ENCODE peak calls at places on chromosome 16, in ten cellular contexts. W is SK-N-SH, Y is AG09309, I is ovary, S is astrocyte of the cerebellum, H is tibial nerve, V is transverse colon, Z is dorsolateral prefrontal cortex, F is AG10803, C is cardiac muscle cell. T is an unnamed sample.
A peak's percentile ranks its signal among the peaks of the same experiment; 100 is the strongest.

GRCh38 chr16:17474572-17474971 is 3.8 kb upstream of the XYLT1 start:
- DNase-seq in W (no peak), Y (no peak), I (no peak), S (no peak), H (no peak), V (peak; percentile 20), Z (no peak), F (no peak), C (no peak), T (no peak)

GRCh38 chr16:87263418-87264052 is 53.7 kb downstream of the C16orf95 start:
- DNase-seq in W (no peak), Y (no peak), I (no peak), S (no peak), H (no peak), V (peak; percentile 21), Z (no peak), F (peak; percentile 12), C (no peak), T (no peak)

GRCh38 chr16:85716016-85716679 is 27.4 kb upstream of the GINS2 start:
- DNase-seq in W (no peak), Y (no peak), I (no peak), S (no peak), H (no peak), V (no peak), Z (no peak), F (no peak), C (no peak), T (no peak)

GRCh38 chr16:78075800-78076199 is 23.7 kb upstream of the WWOX start:
- DNase-seq in W (no peak), Y (no peak), I (no peak), S (no peak), H (no peak), V (no peak), Z (no peak), F (no peak), C (no peak), T (no peak)

GRCh38 chr16:81469710-81470481 is 25.3 kb downstream of the CMIP start:
- DNase-seq in W (no peak), Y (no peak), I (no peak), S (no peak), H (no peak), V (no peak), Z (no peak), F (no peak), C (no peak), T (no peak)

GRCh38 chr16:68760671-68761275 is 23.7 kb downstream of the CDH1 start:
- DNase-seq in W (no peak), Y (no peak), I (no peak), S (no peak), H (no peak), V (peak; percentile 41), Z (peak; percentile 58), F (no peak), C (peak; percentile 20), T (no peak)

GRCh38 chr16:85092309-85092708 is 20.0 kb downstream of the CIBAR2 start:
- DNase-seq in W (no peak), Y (no peak), I (no peak), S (no peak), H (no peak), V (no peak), Z (no peak), F (no peak), C (no peak), T (no peak)

GRCh38 chr16:85055503-85056210 is 28.1 kb downstream of the KIAA0513 start:
- DNase-seq in W (peak; percentile 43), Y (peak; percentile 5), I (no peak), S (peak; percentile 12), H (peak; percentile 68), V (peak; percentile 72), Z (peak; percentile 74), F (peak; percentile 50), C (peak; percentile 72), T (peak; percentile 11)

GRCh38 chr16:50627419-50627818 is 53.7 kb downstream of the SNX20 start:
- DNase-seq in W (peak; percentile 42), Y (no peak), I (peak; percentile 88), S (no peak), H (peak; percentile 58), V (peak; percentile 48), Z (no peak), F (peak; percentile 54), C (peak; percentile 50), T (no peak)
- TF ChIP-seq CTCF in W (no peak), Y (peak; percentile 16), I (peak; percentile 84), S (peak; percentile 44), H (peak; percentile 35), V (peak; percentile 37), Z (peak; percentile 23), F (peak; percentile 58), C (peak; percentile 45), T (no peak)

DNA sequence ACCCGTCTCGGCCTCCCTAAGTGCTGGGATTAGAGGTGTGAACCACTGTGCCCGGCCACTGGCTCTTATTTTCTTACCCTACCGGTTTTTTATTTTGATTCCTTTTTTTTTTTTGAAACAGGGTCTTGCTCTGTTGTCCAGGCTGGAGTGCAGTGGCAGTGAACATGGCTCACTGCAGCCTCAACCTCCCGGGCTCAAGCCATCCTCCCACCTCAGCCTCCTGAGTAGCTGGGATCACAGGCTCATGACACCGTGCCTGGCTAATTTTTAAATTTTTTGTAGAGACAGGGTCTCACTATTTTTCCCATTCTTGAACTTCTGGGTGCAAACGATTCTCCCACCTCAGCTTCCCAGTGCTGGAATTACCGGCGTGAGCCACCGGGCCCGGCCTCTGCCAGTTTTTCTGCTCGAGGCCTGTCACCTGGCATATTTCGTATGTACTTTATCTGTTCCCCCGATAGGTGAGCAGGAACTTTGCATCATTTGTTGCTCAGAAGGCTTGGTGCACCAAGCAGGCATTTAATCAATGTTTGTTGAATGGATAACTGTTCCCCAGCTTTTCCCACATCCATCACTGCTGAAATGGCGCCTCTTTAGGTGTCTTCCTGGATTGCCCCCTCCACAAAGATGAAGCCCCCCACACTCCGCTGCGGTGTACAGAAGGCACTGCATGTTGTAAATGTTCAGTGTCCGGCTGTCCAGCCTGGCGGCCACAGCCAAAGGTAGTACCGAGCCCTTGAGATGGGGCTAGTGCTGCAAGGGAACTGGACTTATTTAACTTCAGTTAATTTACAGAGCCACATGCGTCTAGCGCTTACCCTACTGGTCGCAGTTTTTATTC is 858 bp upstream of the TELO2 start:
- DNase-seq in W (no peak), Y (no peak), I (no peak), S (no peak), H (no peak), V (no peak), Z (no peak), F (no peak), C (no peak), T (no peak)
- H3K4me3 ChIP-seq in W (no peak overlapping the region), Y (no peak overlapping the region), I (peak overlapping the region; percentile 66), S (peak overlapping the region; percentile 79), H (peak overlapping the region; percentile 89), V (peak overlapping the region; percentile 64), Z (peak overlapping the region; percentile 88), F (peak overlapping the region; percentile 51), C (peak overlapping the region; percentile 76), T (peak overlapping the region; percentile 75)

GRCh38 chr16:57299009-57299718 is 14.7 kb upstream of the PLLP start:
- DNase-seq in W (peak; percentile 69), Y (no peak), I (no peak), S (no peak), H (no peak), V (peak; percentile 50), Z (peak; percentile 47), F (no peak), C (no peak), T (no peak)

GRCh38 chr16:57297856-57298255 is 13.4 kb upstream of the PLLP start:
- DNase-seq in W (no peak), Y (no peak), I (no peak), S (no peak), H (no peak), V (no peak), Z (peak; percentile 23), F (no peak), C (no peak), T (no peak)

GRCh38 chr16:57301126-57301817 is 16.8 kb upstream of the PLLP start:
- DNase-seq in W (no peak), Y (no peak), I (peak; percentile 47), S (no peak), H (peak; percentile 21), V (no peak), Z (peak; percentile 81), F (no peak), C (no peak), T (no peak)

GRCh38 chr16:57300387-57301125 is 16.1 kb upstream of the PLLP start:
- DNase-seq in W (peak; percentile 93), Y (peak; percentile 93), I (peak; percentile 98), S (peak; percentile 98), H (peak; percentile 100), V (peak; percentile 99), Z (peak; percentile 98), F (peak; percentile 98), C (peak; percentile 99), T (peak; percentile 92)

GRCh38 chr16:57299719-57300386 is 15.4 kb upstream of the PLLP start:
- DNase-seq in W (peak; percentile 78), Y (peak; percentile 92), I (peak; percentile 87), S (peak; percentile 86), H (peak; percentile 93), V (peak; percentile 90), Z (peak; percentile 87), F (peak; percentile 97), C (peak; percentile 95), T (peak; percentile 68)
- TF ChIP-seq CTCF in W (peak; percentile 14), Y (peak; percentile 18), I (peak; percentile 81), S (peak; percentile 19), H (no peak), V (no peak), Z (peak; percentile 23), F (peak; percentile 40), C (no peak), T (no peak)

GRCh38 chr16:2964416-2965223 is 545 bp downstream of the KREMEN2 start:
- DNase-seq in W (peak; percentile 95), Y (no peak), I (no peak), S (no peak), H (no peak), V (peak; percentile 58), Z (peak; percentile 42), F (no peak), C (no peak), T (no peak)

GRCh38 chr16:2963074-2963610 is 933 bp upstream of the KREMEN2 start:
- DNase-seq in W (no peak), Y (no peak), I (no peak), S (no peak), H (no peak), V (peak; percentile 8), Z (peak; percentile 42), F (no peak), C (no peak), T (no peak)

GRCh38 chr16:2960183-2961010 is 3.7 kb upstream of the KREMEN2 start:
- DNase-seq in W (no peak), Y (no peak), I (no peak), S (no peak), H (no peak), V (peak; percentile 20), Z (no peak), F (no peak), C (no peak), T (no peak)

GRCh38 chr16:2963611-2964415 is at the start of gene KREMEN2:
- DNase-seq in W (peak; percentile 90), Y (no peak), I (no peak), S (no peak), H (no peak), V (peak; percentile 21), Z (peak; percentile 47), F (no peak), C (no peak), T (no peak)

DNA sequence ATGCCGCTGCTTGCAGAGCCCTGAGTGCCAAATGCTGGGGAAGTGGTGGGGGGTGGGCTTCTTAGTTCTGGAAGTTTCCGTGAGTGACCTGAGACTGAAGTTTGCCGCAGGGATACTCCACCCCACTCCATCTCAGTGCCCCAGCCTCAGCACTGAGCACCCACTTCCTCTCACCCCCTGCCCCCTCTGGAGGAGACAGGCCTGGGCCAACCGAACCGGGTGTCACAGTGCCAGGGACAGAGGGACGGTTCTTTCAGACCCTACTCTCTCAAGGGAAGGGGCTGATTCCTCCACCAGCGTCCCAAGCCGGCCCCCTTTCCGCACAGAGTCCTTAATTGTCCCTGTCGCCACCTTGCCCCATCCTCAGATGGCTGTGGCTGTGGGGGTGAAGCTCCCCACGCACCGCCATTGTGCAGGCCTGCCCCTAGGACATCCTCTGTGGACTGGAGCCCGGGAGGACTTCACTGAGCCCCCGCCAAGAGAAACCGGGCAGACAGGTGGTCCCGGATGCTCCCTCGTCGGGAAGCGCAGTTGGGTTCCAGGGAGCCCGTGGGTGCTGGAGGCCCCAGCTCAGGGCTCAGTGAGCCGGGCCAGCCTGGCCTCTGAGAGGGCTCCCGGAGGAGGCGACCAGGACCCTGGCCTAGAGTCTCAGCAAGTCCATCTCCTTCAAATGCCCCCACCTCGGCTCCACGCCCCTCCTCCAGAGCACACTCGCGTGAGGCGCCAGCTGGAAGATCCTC is 1.6 kb upstream of the KREMEN2 start:
- DNase-seq in W (no peak), Y (no peak), I (no peak), S (no peak), H (no peak), V (no peak), Z (no peak), F (no peak), C (no peak), T (no peak)
- H3K4me3 ChIP-seq in W (no peak overlapping the region), Y (no peak overlapping the region), I (no peak overlapping the region), S (no peak overlapping the region), H (no peak overlapping the region), V (no peak overlapping the region), Z (no peak overlapping the region), F (no peak overlapping the region), C (no peak overlapping the region), T (no peak overlapping the region)